ENCODE peak calls at places on chromosomes 13 and 19, in nine cellular contexts. Y is uterus, A is K562, X is AG04450, E is BE2C, Z is thoracic aorta, W is IMR-90, F is AG09309, V is pancreas. J is an unnamed sample.

GRCh38 chr13:24167666-24168391 is 7.3 kb downstream of the SPATA13 start:
- DNase-seq in Y (no peak), A (no peak), X (no peak), E (no peak), Z (no peak), W (no peak), F (no peak), V (no peak), J (no peak)

GRCh38 chr19:42443944-42444398 is 1.2 kb upstream of the CXCL17 start:
- DNase-seq in Y (no peak), A (no peak), X (no peak), E (no peak), Z (no peak), W (no peak), F (no peak), V (no peak), J (no peak)

GRCh38 chr13:110770678-110771077 is 57.2 kb downstream of the ING1 start:
- DNase-seq in Y (no peak), A (no peak), X (no peak), E (no peak), Z (no peak), W (no peak), F (no peak), V (no peak), J (no peak)

GRCh38 chr19:50890422-50891252 is 17.4 kb downstream of the KLK2 start:
- DNase-seq in Y (no peak), A (no peak), X (no peak), E (no peak), Z (no peak), W (peak; percentile 15), F (no peak), V (no peak), J (peak; percentile 74)

GRCh38 chr13:46992383-46992952 is 95.6 kb upstream of the HTR2A start:
- DNase-seq in Y (no peak), A (peak; percentile 11), X (no peak), E (peak; percentile 23), Z (no peak), W (no peak), F (no peak), V (no peak), J (peak; percentile 28)

GRCh38 chr13:69155136-69155535 is 952.5 kb upstream of the ATXN8OS start:
- DNase-seq in Y (no peak), A (no peak), X (no peak), E (no peak), Z (no peak), W (no peak), F (no peak), V (no peak), J (no peak)

GRCh38 chr19:48102870-48103751 is 7.5 kb downstream of the PLA2G4C start:
- DNase-seq in Y (no peak), A (peak; percentile 82), X (no peak), E (peak; percentile 48), Z (no peak), W (peak; percentile 49), F (no peak), V (no peak), J (peak; percentile 54)

GRCh38 chr19:41223431-41224234 is 4.6 kb downstream of the AXL start:
- DNase-seq in Y (no peak), A (no peak), X (no peak), E (no peak), Z (peak; percentile 53), W (peak; percentile 96), F (peak; percentile 58), V (no peak), J (peak; percentile 80)

GRCh38 chr19:43425567-43426392 is 11.1 kb downstream of the TEX101 start:
- DNase-seq in Y (no peak), A (no peak), X (no peak), E (no peak), Z (no peak), W (peak; percentile 18), F (no peak), V (peak; percentile 60), J (peak; percentile 52)

GRCh38 chr13:38922170-38922569 is 68.5 kb downstream of the STOML3 start:
- DNase-seq in Y (no peak), A (no peak), X (no peak), E (no peak), Z (no peak), W (no peak), F (no peak), V (no peak), J (no peak)

GRCh38 chr13:51425410-51426042 is 27.3 kb downstream of the INTS6 start:
- DNase-seq in Y (no peak), A (no peak), X (no peak), E (no peak), Z (no peak), W (peak; percentile 60), F (peak; percentile 17), V (no peak), J (peak; percentile 20)

GRCh38 chr19:1181606-1182005 is 7.5 kb upstream of the SBNO2 start:
- DNase-seq in Y (no peak), A (no peak), X (no peak), E (no peak), Z (no peak), W (no peak), F (no peak), V (peak; percentile 80), J (peak; percentile 73)

GRCh38 chr13:62879071-62879470 is 1463.4 kb upstream of the PCDH20 start:
- DNase-seq in Y (no peak), A (no peak), X (peak; percentile 24), E (no peak), Z (no peak), W (peak; percentile 77), F (no peak), V (no peak), J (no peak)

GRCh38 chr13:66803759-66804456 is 426.2 kb downstream of the PCDH9 start:
- DNase-seq in Y (no peak), A (no peak), X (no peak), E (peak; percentile 38), Z (no peak), W (peak; percentile 2), F (no peak), V (no peak), J (no peak)

GRCh38 chr19:33175886-33176669 is 18.1 kb upstream of the LRP3 start:
- DNase-seq in Y (peak; percentile 43), A (no peak), X (no peak), E (peak; percentile 62), Z (no peak), W (peak; percentile 30), F (no peak), V (peak; percentile 22), J (no peak)

GRCh38 chr13:60765700-60766411 is 368.8 kb downstream of the TDRD3 start:
- DNase-seq in Y (no peak), A (no peak), X (no peak), E (no peak), Z (no peak), W (no peak), F (no peak), V (no peak), J (peak; percentile 93)

DNA sequence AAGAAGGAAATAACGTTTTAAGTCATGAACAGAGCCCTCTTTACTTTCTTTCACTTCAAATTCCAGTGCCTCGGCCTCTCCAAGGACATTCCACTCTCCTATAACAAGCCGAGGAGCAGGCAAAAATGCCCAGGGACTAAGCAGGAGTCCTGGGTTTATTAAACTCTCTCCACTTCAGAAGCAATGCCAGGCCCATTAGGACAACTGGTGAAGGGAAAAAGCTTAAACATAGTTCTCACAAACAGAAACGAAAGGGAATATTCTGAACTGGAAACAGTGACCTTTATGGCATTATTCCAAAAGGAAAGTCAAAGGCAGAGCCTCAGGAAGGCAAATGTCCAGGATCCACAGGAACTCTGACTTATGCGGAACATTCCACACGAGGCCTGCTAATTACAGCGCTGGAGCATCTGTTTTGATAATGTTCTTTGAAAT is 30.9 kb upstream of the MED4 start:
- DNase-seq in Y (peak; percentile 53), A (no peak), X (no peak), E (no peak), Z (no peak), W (no peak), F (no peak), V (no peak), J (no peak)
- H3K4me3 ChIP-seq in Y (no peak overlapping the region), A (no peak overlapping the region), X (no peak overlapping the region), E (no peak overlapping the region), Z (peak overlapping the region; percentile 53), W (no peak overlapping the region), F (no peak overlapping the region), V (no peak overlapping the region), J (no peak overlapping the region)

DNA sequence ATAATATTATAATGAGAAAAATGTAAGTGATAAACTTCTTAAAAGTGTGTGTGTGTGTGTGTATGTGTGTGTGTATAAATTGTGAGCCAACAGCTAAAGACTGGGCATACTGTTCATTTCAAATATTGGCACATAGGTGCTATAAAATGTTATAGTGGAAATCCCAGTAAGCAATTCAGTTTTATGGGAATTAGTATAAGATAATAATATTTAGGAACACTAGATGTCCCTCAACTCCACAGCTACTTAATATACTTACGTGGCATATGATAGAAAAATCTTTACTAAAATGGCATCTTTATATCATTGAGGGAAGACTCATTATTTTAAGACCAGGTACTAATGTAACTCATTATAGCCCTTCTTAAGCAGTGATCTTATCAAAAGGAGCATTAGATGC is 266.3 kb downstream of the MAB21L1 start:
- DNase-seq in Y (no peak), A (no peak), X (no peak), E (no peak), Z (no peak), W (no peak), F (no peak), V (no peak), J (peak; percentile 32)
- TF ChIP-seq CTCF in Y (no peak), A (no peak), X (no peak), E (no peak), Z (no peak), W (no peak), F (no peak), V (no peak), J (no peak)

GRCh38 chr19:18339703-18340102 is 695 bp upstream of the PGPEP1 start:
- DNase-seq in Y (no peak), A (peak; percentile 64), X (no peak), E (no peak), Z (no peak), W (peak; percentile 25), F (no peak), V (no peak), J (no peak)
- H3K4me3 ChIP-seq in Y (no peak overlapping the region), A (peak overlapping the region; percentile 97), X (no peak overlapping the region), E (no peak overlapping the region), Z (peak overlapping the region; percentile 87), W (no peak overlapping the region), F (no peak overlapping the region), V (peak overlapping the region; percentile 91), J (no peak overlapping the region)

DNA sequence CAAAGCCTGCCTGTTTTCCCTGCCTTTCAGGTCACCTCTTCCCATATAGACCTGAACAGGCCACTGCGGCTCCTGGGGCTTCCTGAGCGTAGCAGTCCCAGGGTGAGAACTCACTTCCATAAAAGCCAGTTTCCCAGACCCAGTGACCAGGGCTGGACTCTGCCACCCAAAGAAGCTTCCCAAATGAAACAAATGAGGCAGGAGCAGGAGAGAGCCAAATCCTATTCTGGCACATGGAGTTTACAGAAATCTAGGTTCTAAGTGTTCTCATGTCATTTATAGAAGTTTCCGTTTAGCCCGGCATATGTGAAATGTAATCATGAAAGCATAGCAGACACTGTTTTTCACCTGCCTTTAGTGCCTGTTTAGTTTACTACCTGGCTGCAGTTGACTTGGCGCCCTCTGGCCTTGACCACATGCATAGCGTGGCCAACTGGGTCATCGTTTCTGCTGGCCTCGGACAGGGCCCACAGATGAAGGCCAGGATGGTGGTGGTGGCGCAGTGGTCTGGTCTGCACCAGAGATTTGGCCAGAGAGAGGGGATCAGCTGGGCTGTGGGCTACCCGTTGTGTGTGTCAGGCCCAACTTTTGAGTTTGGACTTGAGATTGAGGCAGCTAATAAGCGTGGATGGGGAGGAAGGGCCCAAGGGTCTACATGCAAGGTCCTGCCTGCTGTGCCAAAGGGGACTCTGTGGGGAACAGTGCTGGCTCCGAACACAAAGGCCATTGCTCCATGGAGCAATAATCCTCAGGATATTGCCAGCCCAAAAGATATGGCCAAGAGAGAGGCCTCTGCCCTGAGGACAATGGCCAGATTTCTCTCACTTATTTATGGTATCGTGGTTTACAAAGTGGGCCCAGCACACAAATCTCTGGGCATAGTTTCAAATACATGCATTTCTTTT is 43.3 kb downstream of the NFIX start:
- DNase-seq in Y (no peak), A (no peak), X (no peak), E (no peak), Z (no peak), W (no peak), F (no peak), V (no peak), J (no peak)
- TF ChIP-seq CTCF in Y (no peak), A (peak; percentile 38), X (no peak), E (no peak), Z (no peak), W (no peak), F (no peak), V (no peak), J (no peak)